ENCODE peak calls at places on chromosomes 12 and 14, in four cellular contexts. V is OCI-LY7, G is mammary epithelial cell, F is pancreas. Y is an unnamed sample.

GRCh38 chr12:124273630-124274029 is 21.3 kb upstream of the RFLNA start:
- DNase-seq in V (peak; percentile 22), F (no peak), G (peak; percentile 77), Y (peak; percentile 50)

GRCh38 chr12:79415754-79416435 is 274.9 kb downstream of the PAWR start:
- DNase-seq in F (no peak), V (no peak), G (peak; percentile 73), Y (peak; percentile 13)

GRCh38 chr14:55771242-55772025 is 191.4 kb downstream of the KTN1 start:
- DNase-seq in V (no peak), F (no peak), G (no peak), Y (no peak)

GRCh38 chr12:92064420-92064819 is 81.2 kb downstream of the BTG1 start:
- DNase-seq in G (no peak), F (peak; percentile 46), V (no peak), Y (no peak)

GRCh38 chr12:123421314-123421713 is 15.2 kb downstream of the RILPL2 start:
- DNase-seq in G (no peak), F (no peak), V (no peak), Y (no peak)

GRCh38 chr14:88421286-88421685 is 35.8 kb downstream of the SPATA7 start:
- DNase-seq in G (no peak), V (no peak), F (no peak), Y (no peak)

GRCh38 chr14:91484186-91484585 is 25.9 kb downstream of the PPP4R3A start:
- DNase-seq in F (no peak), V (peak; percentile 32), G (no peak), Y (no peak)

GRCh38 chr14:73810478-73811163 is 41.0 kb upstream of the PTGR2 start:
- DNase-seq in V (no peak), F (no peak), G (no peak), Y (no peak)

GRCh38 chr12:70822431-70822830 is 98.1 kb downstream of the PTPRR start:
- DNase-seq in V (no peak), G (no peak), F (no peak), Y (no peak)

GRCh38 chr12:124774462-124775167 is 89.0 kb downstream of the SCARB1 start:
- DNase-seq in V (peak; percentile 45), F (no peak), G (peak; percentile 87), Y (no peak)

GRCh38 chr12:52041695-52042123 is 9.5 kb upstream of the NR4A1 start:
- DNase-seq in F (no peak), G (peak; percentile 16), V (peak; percentile 87), Y (no peak)

GRCh38 chr14:89674906-89675305 is 257.9 kb upstream of the FOXN3 start:
- DNase-seq in V (no peak), G (no peak), F (no peak), Y (no peak)

GRCh38 chr14:33454022-33454645 is 496.7 kb downstream of the EGLN3 start:
- DNase-seq in G (no peak), V (no peak), F (no peak), Y (no peak)

GRCh38 chr12:4567073-4567881 is 5.3 kb downstream of the DYRK4 start:
- DNase-seq in V (peak; percentile 57), G (no peak), F (no peak), Y (no peak)

GRCh38 chr12:32477714-32478113 is 78.4 kb downstream of the FGD4 start:
- DNase-seq in V (peak; percentile 63), F (no peak), G (no peak), Y (no peak)

GRCh38 chr12:112798019-112798760 is 6.6 kb downstream of the RPH3A start:
- DNase-seq in V (no peak), F (no peak), G (no peak), Y (no peak)

GRCh38 chr12:108568653-108569154 is 6.3 kb downstream of the ISCU start:
- DNase-seq in F (no peak), V (peak; percentile 93), G (no peak), Y (no peak)

GRCh38 chr12:119393685-119394084 is 59.2 kb downstream of the CCDC60 start:
- DNase-seq in F (no peak), V (no peak), G (no peak), Y (no peak)

GRCh38 chr14:103879118-103879569 is 31.8 kb upstream of the PPP1R13B start:
- DNase-seq in F (no peak), G (no peak), V (no peak), Y (no peak)

GRCh38 chr14:60326274-60326673 is 77.3 kb downstream of the PPM1A start:
- DNase-seq in V (no peak), F (no peak), G (no peak), Y (no peak)

GRCh38 chr12:93780115-93780641 is 103.0 kb downstream of the CRADD start:
- DNase-seq in F (no peak), V (no peak), G (no peak), Y (no peak)

GRCh38 chr12:104551313-104551931 is 94.7 kb downstream of the CHST11 start:
- DNase-seq in G (no peak), F (no peak), V (peak; percentile 31), Y (no peak)

GRCh38 chr14:55028066-55028465 is 1.0 kb downstream of the SOCS4 start:
- DNase-seq in G (no peak), V (peak; percentile 22), F (no peak), Y (no peak)

GRCh38 chr12:125092872-125093680 is 27.8 kb downstream of the AACS start:
- DNase-seq in V (no peak), G (peak; percentile 14), F (no peak), Y (peak; percentile 43)

GRCh38 chr14:103801459-103801858 is 45.9 kb downstream of the PPP1R13B start:
- DNase-seq in V (no peak), G (peak; percentile 89), F (no peak), Y (peak; percentile 84)

GRCh38 chr12:70122804-70123203 is 120.4 kb upstream of the CNOT2 start:
- DNase-seq in F (no peak), G (no peak), V (no peak), Y (no peak)

GRCh38 chr12:6336859-6337744 is 4.8 kb downstream of the TNFRSF1A start:
- DNase-seq in V (peak; percentile 54), G (no peak), F (no peak), Y (no peak)

GRCh38 chr14:23929131-23929530 is 24.4 kb upstream of the DHRS4 start:
- DNase-seq in G (no peak), F (no peak), V (no peak), Y (no peak)

GRCh38 chr14:23932639-23933038 is 20.9 kb upstream of the DHRS4 start:
- DNase-seq in F (no peak), G (no peak), V (no peak), Y (no peak)

GRCh38 chr14:23930742-23931141 is 22.8 kb upstream of the DHRS4 start:
- DNase-seq in G (no peak), V (no peak), F (no peak), Y (no peak)

GRCh38 chr14:23931705-23932314 is 21.8 kb upstream of the DHRS4 start:
- DNase-seq in V (no peak), G (no peak), F (no peak), Y (no peak)

DNA sequence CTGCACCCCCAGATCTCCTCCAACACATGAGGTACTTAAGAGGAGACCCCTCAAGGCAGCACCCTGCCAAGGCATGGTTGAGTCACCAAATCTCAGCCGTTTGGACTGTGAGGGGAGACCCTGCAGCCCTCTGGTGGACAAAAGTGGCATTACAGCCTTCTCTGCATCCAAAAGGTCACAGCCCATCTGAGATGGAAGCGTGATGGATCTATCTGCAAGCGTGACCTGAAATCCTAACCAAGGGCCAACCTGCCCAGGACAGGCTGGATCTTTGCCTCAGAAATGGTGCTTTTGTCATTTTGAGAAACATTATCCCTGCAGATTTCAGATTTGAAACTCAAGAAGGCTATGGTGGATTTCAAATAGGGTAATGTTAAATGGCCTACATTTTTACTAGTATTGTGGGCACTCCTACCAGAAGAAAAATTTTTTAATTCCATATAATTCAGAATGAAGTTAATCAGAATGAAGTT is 23.7 kb upstream of the DHRS4 start:
- DNase-seq in F (peak; percentile 83), G (peak; percentile 39), V (peak; percentile 81), Y (peak; percentile 80)
- TF ChIP-seq CTCF in F (peak; percentile 86), G (peak; percentile 92), V (peak; percentile 95), Y (peak; percentile 87)

GRCh38 chr12:53495903-53496751 is 3.1 kb downstream of the MAP3K12 start:
- DNase-seq in V (no peak), G (no peak), F (peak; percentile 32), Y (no peak)
- H3K27ac ChIP-seq in V (no peak overlapping the region), G (no peak overlapping the region), F (peak overlapping the region; percentile 26), Y (peak overlapping the region; percentile 53)

GRCh38 chr14:31286456-31287293 is 79.1 kb upstream of the HECTD1 start:
- DNase-seq in G (no peak), F (peak; percentile 16), V (no peak), Y (no peak)
- TF ChIP-seq CTCF in G (peak; percentile 46), F (no peak), V (peak; percentile 47), Y (peak; percentile 16)

GRCh38 chr14:68192935-68193334 is 373.4 kb downstream of the RAD51B start:
- DNase-seq in V (no peak), F (no peak), G (no peak), Y (no peak)

GRCh38 chr14:68188174-68188573 is 368.6 kb downstream of the RAD51B start:
- DNase-seq in V (no peak), F (no peak), G (no peak), Y (no peak)

GRCh38 chr14:68193970-68194634 is 374.5 kb downstream of the RAD51B start:
- DNase-seq in G (no peak), F (no peak), V (no peak), Y (no peak)

GRCh38 chr14:68191567-68192321 is 372.2 kb downstream of the RAD51B start:
- DNase-seq in G (peak; percentile 91), V (no peak), F (peak; percentile 55), Y (peak; percentile 34)

GRCh38 chr14:68190032-68190431 is 370.5 kb downstream of the RAD51B start:
- DNase-seq in F (no peak), V (no peak), G (no peak), Y (no peak)
- H3K27ac ChIP-seq in F (no peak overlapping the region), V (no peak overlapping the region), G (no peak overlapping the region), Y (no peak overlapping the region)

GRCh38 chr14:58398495-58398894 is 2.8 kb downstream of the TOMM20L start:
- DNase-seq in F (no peak), V (no peak), G (no peak), Y (no peak)

GRCh38 chr14:58395815-58396626 is at the start of gene TOMM20L:
- DNase-seq in F (peak; percentile 81), G (peak; percentile 47), V (peak; percentile 70), Y (peak; percentile 62)

GRCh38 chr14:58398895-58399294 is 3.2 kb downstream of the TOMM20L start:
- DNase-seq in F (no peak), G (no peak), V (no peak), Y (no peak)

DNA sequence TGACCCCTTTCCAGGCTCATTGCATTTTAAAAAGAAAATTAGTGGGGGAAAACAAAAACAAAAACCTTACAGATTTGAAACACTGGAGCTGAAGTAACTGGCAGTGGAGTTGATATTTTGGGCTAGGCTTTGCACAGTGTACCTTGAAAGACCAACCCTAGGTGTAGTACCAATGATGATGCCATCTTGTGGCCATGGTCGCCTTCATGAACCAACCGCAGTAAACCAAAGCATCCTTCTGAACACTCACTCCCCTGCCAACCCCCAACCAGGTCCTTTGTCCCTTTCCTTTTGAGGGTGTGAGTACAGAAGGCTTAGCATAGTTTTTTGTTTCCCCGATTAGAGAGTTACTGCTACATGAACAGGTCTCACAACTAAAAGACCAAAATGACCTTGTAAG is 5.9 kb downstream of the TOMM20L start:
- DNase-seq in F (no peak), G (no peak), V (peak; percentile 18), Y (no peak)
- TF ChIP-seq CTCF in F (no peak), G (no peak), V (peak; percentile 55), Y (no peak)

Y was measured in RWPE1.